ENCODE peak calls at places on chromosomes 7 and 10, in six cellular contexts. C, V, H, R, S and A are unnamed samples.

GRCh38 chr10:48550977-48551376 is 53.9 kb downstream of the ARHGAP22 start:
- DNase-seq in C (no peak), V (no peak), H (no peak), R (no peak), S (no peak), A (no peak)

GRCh38 chr7:156889089-156889488 is 3.9 kb downstream of the LMBR1 start:
- DNase-seq in C (no peak), V (no peak), H (no peak), R (no peak), S (no peak), A (no peak)

GRCh38 chr10:123240776-123241175 is 86.6 kb downstream of the BUB3 start:
- DNase-seq in C (no peak), V (no peak), H (no peak), R (no peak), S (no peak), A (no peak)

GRCh38 chr10:119090968-119091367 is 10.4 kb upstream of the EIF3A start:
- DNase-seq in C (peak), V (no peak), H (peak), R (peak), S (no peak), A (no peak)

GRCh38 chr7:150685219-150686029 is at the start of gene GIMAP2:
- DNase-seq in C (peak), V (no peak), H (peak), R (no peak), S (no peak), A (no peak)

GRCh38 chr10:17669185-17669872 is 25.4 kb downstream of the STAM start:
- DNase-seq in C (peak), V (no peak), H (no peak), R (no peak), S (no peak), A (no peak)

GRCh38 chr7:122072272-122072671 is 71.8 kb downstream of the AASS start:
- DNase-seq in C (no peak), V (no peak), H (no peak), R (no peak), S (no peak), A (no peak)

GRCh38 chr10:68876246-68876918 is 24.7 kb upstream of the DDX50 start:
- DNase-seq in C (no peak), V (no peak), H (no peak), R (no peak), S (no peak), A (no peak)

GRCh38 chr7:83852136-83852535 is 203.2 kb upstream of the SEMA3E start:
- DNase-seq in C (no peak), V (no peak), H (peak), R (peak), S (no peak), A (no peak)

GRCh38 chr7:103011650-103012049 is 62.9 kb downstream of the FBXL13 start:
- DNase-seq in C (peak), V (no peak), H (no peak), R (no peak), S (no peak), A (no peak)

GRCh38 chr10:88545359-88545758 is 37.8 kb downstream of the RNLS start:
- DNase-seq in C (no peak), V (no peak), H (no peak), R (no peak), S (no peak), A (no peak)

GRCh38 chr10:105189464-105189800 is 548.3 kb downstream of the SORCS3 start:
- DNase-seq in C (peak), V (no peak), H (peak), R (no peak), S (no peak), A (no peak)

GRCh38 chr10:111551001-111551400 is 474.2 kb downstream of the ADRA2A start:
- DNase-seq in C (peak), V (no peak), H (no peak), R (no peak), S (no peak), A (no peak)

GRCh38 chr7:81499262-81500116 is 270.4 kb downstream of the HGF start:
- DNase-seq in C (peak), V (peak), H (peak), R (peak), S (peak), A (peak)

GRCh38 chr10:22252286-22252800 is 34.5 kb upstream of the EBLN1 start:
- DNase-seq in C (peak), V (no peak), H (peak), R (peak), S (no peak), A (peak)

GRCh38 chr7:105806592-105807266 is 69.7 kb downstream of the ATXN7L1 start:
- DNase-seq in C (peak), V (no peak), H (peak), R (peak), S (no peak), A (no peak)

GRCh38 chr10:58797356-58797755 is 284.7 kb downstream of the BICC1 start:
- DNase-seq in C (peak), V (no peak), H (peak), R (no peak), S (no peak), A (no peak)

GRCh38 chr7:84123903-84124573 is 70.6 kb downstream of the SEMA3A start:
- DNase-seq in C (peak), V (no peak), H (peak), R (no peak), S (no peak), A (no peak)

GRCh38 chr10:6089334-6090219 is 743 bp downstream of the RBM17 start:
- DNase-seq in C (peak), V (no peak), H (peak), R (peak), S (no peak), A (peak)

GRCh38 chr7:97187067-97187466 is 69.6 kb downstream of the SDHAF3 start:
- DNase-seq in C (peak), V (no peak), H (peak), R (no peak), S (no peak), A (no peak)

GRCh38 chr10:125094826-125095225 is 65.5 kb downstream of the CTBP2 start:
- DNase-seq in C (no peak), V (no peak), H (no peak), R (no peak), S (no peak), A (no peak)

GRCh38 chr7:31022726-31023125 is 29.4 kb upstream of the ADCYAP1R1 start:
- DNase-seq in C (no peak), V (no peak), H (no peak), R (no peak), S (no peak), A (no peak)

GRCh38 chr10:87691515-87692070 is 31.9 kb downstream of the PAPSS2 start:
- DNase-seq in C (no peak), V (no peak), H (peak), R (peak), S (no peak), A (no peak)